ENCODE peak calls at places on chromosomes 5 and 9, in seven cellular contexts. N is coronary artery; A is chondrocyte; S is cardiac fibroblast; C is mammary epithelial cell; F is CD4-positive, alpha-beta T cell; M is activated B cell treated with CpG ODN at 0.5 μM for 24 hours. I is an unnamed sample.

GRCh38 chr5:75668348-75668895 is 48.8 kb downstream of the POC5 start:
- DNase-seq in N (no peak), A (no peak), S (no peak), C (no peak), F (no peak), M (no peak), I (no peak)

GRCh38 chr5:129460951-129461815 is 1.1 kb downstream of the ADAMTS19 start:
- DNase-seq in N (no peak), A (no peak), S (peak), C (peak), F (no peak), M (no peak), I (no peak)

GRCh38 chr9:135525241-135526088 is 4.2 kb downstream of the LCN1 start:
- DNase-seq in N (peak), A (peak), S (no peak), C (no peak), F (no peak), M (no peak), I (no peak)

GRCh38 chr5:169788168-169788567 is 151.1 kb downstream of the DOCK2 start:
- DNase-seq in N (no peak), A (no peak), S (peak), C (peak), F (no peak), M (no peak), I (no peak)

GRCh38 chr9:130188860-130189481 is 16.8 kb downstream of the NCS1 start:
- DNase-seq in N (no peak), A (no peak), S (no peak), C (no peak), F (no peak), M (no peak), I (no peak)

GRCh38 chr5:159156839-159157238 is 52.5 kb downstream of the RNF145 start:
- DNase-seq in N (no peak), A (no peak), S (peak), C (peak), F (no peak), M (no peak), I (no peak)

GRCh38 chr5:167918492-167919267 is 372.8 kb upstream of the WWC1 start:
- DNase-seq in N (no peak), A (no peak), S (no peak), C (no peak), F (no peak), M (no peak), I (no peak)

GRCh38 chr5:63820557-63820956 is 141.7 kb downstream of the HTR1A start:
- DNase-seq in N (no peak), A (no peak), S (no peak), C (no peak), F (no peak), M (no peak), I (no peak)

GRCh38 chr9:93467462-93467861 is 14.1 kb upstream of the FAM120AOS start:
- DNase-seq in N (no peak), A (no peak), S (no peak), C (no peak), F (no peak), M (no peak), I (no peak)

GRCh38 chr5:143051244-143052058 is 281.3 kb downstream of the ARHGAP26 start:
- DNase-seq in N (no peak), A (no peak), S (peak), C (peak), F (no peak), M (no peak), I (no peak)

GRCh38 chr5:15727375-15727774 is 227.4 kb downstream of the FBXL7 start:
- DNase-seq in N (no peak), A (no peak), S (no peak), C (no peak), F (no peak), M (no peak), I (no peak)

GRCh38 chr5:322281-322941 is 897 bp downstream of the AHRR start:
- DNase-seq in N (no peak), A (peak), S (peak), C (no peak), F (no peak), M (no peak), I (no peak)

GRCh38 chr9:8764041-8764440 is 964.5 kb upstream of the DMAC1 start:
- DNase-seq in N (no peak), A (no peak), S (peak), C (no peak), F (no peak), M (no peak), I (no peak)

GRCh38 chr5:150641006-150641570 is 628 bp downstream of the SYNPO start:
- DNase-seq in N (no peak), A (no peak), S (peak), C (no peak), F (no peak), M (no peak), I (no peak)

GRCh38 chr9:26502311-26502710 is 390.3 kb downstream of the CAAP1 start:
- DNase-seq in N (no peak), A (no peak), S (no peak), C (no peak), F (no peak), M (no peak), I (no peak)

GRCh38 chr5:41736641-41737040 is 133.6 kb downstream of the OXCT1 start:
- DNase-seq in N (no peak), A (no peak), S (peak), C (no peak), F (no peak), M (no peak), I (no peak)

GRCh38 chr5:145243016-145243415 is 592.1 kb downstream of the PRELID2 start:
- DNase-seq in N (no peak), A (no peak), S (no peak), C (no peak), F (no peak), M (no peak), I (no peak)

GRCh38 chr5:145236966-145237365 is 598.2 kb downstream of the PRELID2 start:
- DNase-seq in N (no peak), A (no peak), S (peak), C (no peak), F (no peak), M (no peak), I (no peak)

GRCh38 chr5:145236127-145236526 is 599.0 kb downstream of the PRELID2 start:
- DNase-seq in N (no peak), A (no peak), S (peak), C (no peak), F (no peak), M (no peak), I (no peak)

GRCh38 chr5:145233461-145233860 is 601.7 kb downstream of the PRELID2 start:
- DNase-seq in N (no peak), A (no peak), S (no peak), C (no peak), F (no peak), M (no peak), I (no peak)

DNA sequence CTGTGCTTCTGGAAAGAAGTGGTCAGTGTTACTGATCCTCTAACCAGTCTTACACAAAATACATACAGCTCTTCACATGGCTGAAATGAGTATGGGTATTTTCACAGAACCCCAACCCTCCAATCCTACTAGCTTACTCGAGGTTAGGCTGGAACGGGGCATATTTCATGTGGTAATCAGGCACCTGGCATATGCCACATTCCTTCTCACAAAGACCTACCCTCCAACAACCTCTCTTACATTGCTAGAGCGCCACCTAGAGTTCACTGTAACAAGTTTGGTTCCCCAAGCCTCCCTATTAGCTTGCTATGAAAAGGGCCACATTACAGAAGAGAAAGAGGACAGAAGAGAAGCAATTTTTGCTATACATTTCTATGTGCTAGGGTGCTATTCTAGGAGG is 597.3 kb downstream of the PRELID2 start:
- DNase-seq in N (no peak), A (no peak), S (peak), C (peak), F (no peak), M (no peak), I (no peak)
- TF ChIP-seq CTCF in N (no peak), A (peak), S (peak), C (peak), F (no peak), M (no peak), I (no peak)

DNA sequence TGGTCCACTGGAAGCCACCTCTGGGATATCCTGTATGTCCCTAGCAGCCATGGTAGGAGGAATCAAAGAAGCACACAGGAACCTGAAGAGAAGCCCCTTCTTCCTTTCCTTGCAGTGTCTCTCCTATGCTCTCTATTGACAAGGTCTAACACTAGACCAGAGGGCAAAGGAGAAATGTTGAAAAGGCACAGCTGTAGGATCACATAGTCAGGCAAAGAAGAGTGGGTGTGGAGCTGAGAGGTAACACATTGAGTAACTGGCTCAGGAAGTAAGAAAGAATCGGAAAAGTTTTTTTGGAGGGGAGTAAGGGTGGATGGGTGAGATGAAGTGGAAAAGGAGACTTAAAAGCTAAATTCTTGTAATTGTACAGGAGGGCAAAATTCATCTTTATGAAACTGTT is 100.1 kb downstream of the FOCAD start:
- DNase-seq in N (no peak), A (no peak), S (no peak), C (no peak), F (no peak), M (no peak), I (no peak)
- TF ChIP-seq CTCF in N (no peak), A (no peak), S (no peak), C (no peak), F (no peak), M (no peak), I (no peak)

GRCh38 chr5:103942587-103943186 is 380.1 kb upstream of the NUDT12 start:
- DNase-seq in N (no peak), A (no peak), S (no peak), C (no peak), F (no peak), M (no peak), I (no peak)
- TF ChIP-seq CTCF in N (no peak), A (peak), S (no peak), C (no peak), F (no peak), M (no peak), I (no peak)

GRCh38 chr5:55547792-55548191 is 13.0 kb upstream of the PLPP1 start:
- DNase-seq in N (no peak), A (no peak), S (no peak), C (no peak), F (no peak), M (no peak), I (no peak)

GRCh38 chr5:55551298-55551846 is 16.6 kb upstream of the PLPP1 start:
- DNase-seq in N (no peak), A (no peak), S (no peak), C (peak), F (no peak), M (no peak), I (no peak)

GRCh38 chr5:55551904-55552303 is 17.1 kb upstream of the PLPP1 start:
- DNase-seq in N (no peak), A (no peak), S (no peak), C (peak), F (no peak), M (no peak), I (no peak)

GRCh38 chr5:55544341-55544740 is 9.6 kb upstream of the PLPP1 start:
- DNase-seq in N (no peak), A (no peak), S (peak), C (peak), F (no peak), M (no peak), I (no peak)

DNA sequence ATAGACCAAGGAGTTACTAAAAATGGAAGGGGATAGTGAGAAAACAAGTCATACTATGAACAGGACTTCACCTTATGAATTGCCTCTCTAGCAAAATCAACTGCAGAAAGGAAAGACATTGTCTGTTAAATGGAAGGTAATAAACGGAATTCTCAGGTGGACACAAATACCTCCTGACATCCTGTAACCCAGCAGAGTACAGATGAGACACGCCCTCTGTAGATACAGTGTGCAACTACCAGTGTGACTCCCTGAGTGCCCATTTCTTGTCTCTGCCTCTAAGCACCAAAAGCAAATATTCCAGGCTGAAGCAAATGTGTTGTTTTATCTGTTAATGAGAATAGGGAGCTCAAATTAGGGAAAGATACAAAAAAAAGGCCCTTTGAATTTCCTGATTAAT is 12.2 kb upstream of the PLPP1 start:
- DNase-seq in N (no peak), A (no peak), S (no peak), C (no peak), F (no peak), M (no peak), I (no peak)
- TF ChIP-seq CTCF in N (no peak), A (no peak), S (no peak), C (no peak), F (no peak), M (no peak), I (no peak)

GRCh38 chr9:70419546-70420266 is 5.2 kb upstream of the KLF9 start:
- DNase-seq in N (peak), A (peak), S (peak), C (peak), F (peak), M (no peak), I (peak)
- TF ChIP-seq CTCF in N (no peak), A (peak), S (no peak), C (peak), F (no peak), M (no peak), I (no peak)

DNA sequence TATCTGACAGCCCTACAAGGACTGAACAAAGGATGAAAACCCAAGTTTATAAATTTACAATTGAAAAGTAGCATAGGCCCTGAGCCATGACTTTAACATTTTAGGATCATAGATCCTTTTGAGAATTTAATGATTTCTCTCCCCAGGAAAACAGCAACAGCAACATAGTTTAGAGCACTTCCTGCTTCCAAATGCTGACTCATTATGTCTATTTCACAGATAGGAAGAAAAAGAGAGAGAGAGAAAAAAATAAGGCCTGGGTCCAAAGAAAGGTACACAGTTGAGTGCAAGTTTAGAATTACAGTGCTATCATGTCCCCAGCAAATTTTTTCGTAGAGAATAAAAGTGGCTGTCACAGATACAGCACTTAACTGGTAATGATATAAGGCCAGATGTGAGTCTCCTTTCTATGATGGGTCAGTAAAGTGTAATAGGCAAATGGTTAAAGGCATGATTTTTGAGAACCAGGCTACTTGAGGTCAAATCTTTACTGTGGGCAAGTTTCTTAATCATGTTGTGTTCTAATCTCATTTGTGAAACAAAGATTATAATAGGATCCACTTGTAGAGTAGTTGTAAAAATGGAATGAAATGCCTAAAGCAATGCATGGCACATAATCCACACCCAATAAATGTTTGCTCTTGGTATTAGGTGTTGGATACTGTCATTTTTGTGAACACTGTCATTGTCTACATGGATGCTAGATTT is 12.3 kb upstream of the PPP2R2B start:
- DNase-seq in N (no peak), A (no peak), S (peak), C (no peak), F (no peak), M (no peak), I (no peak)
- TF ChIP-seq CTCF in N (no peak), A (no peak), S (no peak), C (no peak), F (no peak), M (no peak), I (no peak)